ENCODE peak calls at places on chromosomes 7 and 10, in eight cellular contexts. One of them, this sample, is unnamed.

GRCh38 chr10:59894114-59894513 is 12.2 kb downstream of the CCDC6 start:
- DNase-seq in Caco-2: no peak
- DNase-seq in brain microvascular endothelial cell: peak
- DNase-seq in fibroblast of lung: peak
- DNase-seq in occipital lobe: peak
- DNase-seq in lung microvascular endothelial cell: peak
- DNase-seq in activated CD4-positive, alpha-beta T cell treated with anti-CD3 and anti-CD28 coated beads for 36 hours: no peak
- DNase-seq in stomach: peak
- DNase-seq in this sample: no peak

GRCh38 chr10:12697741-12698140 is 303.8 kb downstream of the CCDC3 start:
- DNase-seq in Caco-2: no peak
- DNase-seq in brain microvascular endothelial cell: no peak
- DNase-seq in fibroblast of lung: no peak
- DNase-seq in occipital lobe: no peak
- DNase-seq in lung microvascular endothelial cell: peak
- DNase-seq in activated CD4-positive, alpha-beta T cell treated with anti-CD3 and anti-CD28 coated beads for 36 hours: no peak
- DNase-seq in stomach: no peak
- DNase-seq in this sample: no peak

GRCh38 chr7:142301923-142302550 is 44.2 kb upstream of the PRSS58 start:
- DNase-seq in Caco-2: peak
- DNase-seq in brain microvascular endothelial cell: no peak
- DNase-seq in fibroblast of lung: peak
- DNase-seq in occipital lobe: no peak
- DNase-seq in lung microvascular endothelial cell: peak
- DNase-seq in activated CD4-positive, alpha-beta T cell treated with anti-CD3 and anti-CD28 coated beads for 36 hours: no peak
- DNase-seq in stomach: no peak
- DNase-seq in this sample: no peak

GRCh38 chr10:124184208-124184820 is 90.9 kb upstream of the CHST15 start:
- DNase-seq in Caco-2: no peak
- DNase-seq in brain microvascular endothelial cell: no peak
- DNase-seq in fibroblast of lung: no peak
- DNase-seq in occipital lobe: no peak
- DNase-seq in lung microvascular endothelial cell: no peak
- DNase-seq in activated CD4-positive, alpha-beta T cell treated with anti-CD3 and anti-CD28 coated beads for 36 hours: no peak
- DNase-seq in stomach: no peak
- DNase-seq in this sample: no peak

GRCh38 chr7:100444311-100445278 is 8.3 kb upstream of the PPP1R35 start:
- DNase-seq in Caco-2: no peak
- DNase-seq in brain microvascular endothelial cell: peak
- DNase-seq in fibroblast of lung: peak
- DNase-seq in occipital lobe: no peak
- DNase-seq in lung microvascular endothelial cell: peak
- DNase-seq in activated CD4-positive, alpha-beta T cell treated with anti-CD3 and anti-CD28 coated beads for 36 hours: no peak
- DNase-seq in stomach: no peak
- DNase-seq in this sample: peak

GRCh38 chr7:46239856-46240255 is 318.8 kb upstream of the IGFBP3 start:
- DNase-seq in Caco-2: no peak
- DNase-seq in brain microvascular endothelial cell: no peak
- DNase-seq in fibroblast of lung: no peak
- DNase-seq in occipital lobe: no peak
- DNase-seq in lung microvascular endothelial cell: no peak
- DNase-seq in activated CD4-positive, alpha-beta T cell treated with anti-CD3 and anti-CD28 coated beads for 36 hours: no peak
- DNase-seq in stomach: no peak
- DNase-seq in this sample: no peak

GRCh38 chr10:33509231-33509871 is 174.9 kb upstream of the NRP1 start:
- DNase-seq in Caco-2: peak
- DNase-seq in brain microvascular endothelial cell: peak
- DNase-seq in fibroblast of lung: peak
- DNase-seq in occipital lobe: no peak
- DNase-seq in lung microvascular endothelial cell: peak
- DNase-seq in activated CD4-positive, alpha-beta T cell treated with anti-CD3 and anti-CD28 coated beads for 36 hours: peak
- DNase-seq in stomach: peak
- DNase-seq in this sample: peak

GRCh38 chr7:108178393-108178792 is 48.2 kb upstream of the LAMB4 start:
- DNase-seq in Caco-2: no peak
- DNase-seq in brain microvascular endothelial cell: no peak
- DNase-seq in fibroblast of lung: no peak
- DNase-seq in occipital lobe: no peak
- DNase-seq in lung microvascular endothelial cell: peak
- DNase-seq in activated CD4-positive, alpha-beta T cell treated with anti-CD3 and anti-CD28 coated beads for 36 hours: no peak
- DNase-seq in stomach: peak
- DNase-seq in this sample: no peak

GRCh38 chr7:17405786-17406185 is 107.3 kb downstream of the AHR start:
- DNase-seq in Caco-2: peak
- DNase-seq in brain microvascular endothelial cell: peak
- DNase-seq in fibroblast of lung: peak
- DNase-seq in occipital lobe: no peak
- DNase-seq in lung microvascular endothelial cell: peak
- DNase-seq in activated CD4-positive, alpha-beta T cell treated with anti-CD3 and anti-CD28 coated beads for 36 hours: no peak
- DNase-seq in stomach: no peak
- DNase-seq in this sample: peak

GRCh38 chr7:105131033-105131656 is 117.1 kb downstream of the KMT2E start:
- DNase-seq in Caco-2: no peak
- DNase-seq in brain microvascular endothelial cell: peak
- DNase-seq in fibroblast of lung: peak
- DNase-seq in occipital lobe: no peak
- DNase-seq in lung microvascular endothelial cell: peak
- DNase-seq in activated CD4-positive, alpha-beta T cell treated with anti-CD3 and anti-CD28 coated beads for 36 hours: no peak
- DNase-seq in stomach: no peak
- DNase-seq in this sample: no peak

GRCh38 chr7:5216931-5217330 is 26.9 kb downstream of the WIPI2 start:
- DNase-seq in Caco-2: no peak
- DNase-seq in brain microvascular endothelial cell: no peak
- DNase-seq in fibroblast of lung: no peak
- DNase-seq in occipital lobe: no peak
- DNase-seq in lung microvascular endothelial cell: no peak
- DNase-seq in activated CD4-positive, alpha-beta T cell treated with anti-CD3 and anti-CD28 coated beads for 36 hours: no peak
- DNase-seq in stomach: no peak
- DNase-seq in this sample: no peak

GRCh38 chr7:12570529-12571461 is at the start of gene SCIN:
- DNase-seq in Caco-2: peak
- DNase-seq in brain microvascular endothelial cell: peak
- DNase-seq in fibroblast of lung: peak
- DNase-seq in occipital lobe: peak
- DNase-seq in lung microvascular endothelial cell: peak
- DNase-seq in activated CD4-positive, alpha-beta T cell treated with anti-CD3 and anti-CD28 coated beads for 36 hours: peak
- DNase-seq in stomach: peak
- DNase-seq in this sample: no peak

GRCh38 chr10:48594371-48594770 is 10.5 kb downstream of the ARHGAP22 start:
- DNase-seq in Caco-2: no peak
- DNase-seq in brain microvascular endothelial cell: no peak
- DNase-seq in fibroblast of lung: no peak
- DNase-seq in occipital lobe: no peak
- DNase-seq in lung microvascular endothelial cell: no peak
- DNase-seq in activated CD4-positive, alpha-beta T cell treated with anti-CD3 and anti-CD28 coated beads for 36 hours: no peak
- DNase-seq in stomach: no peak
- DNase-seq in this sample: no peak

GRCh38 chr7:52365349-52365748 is 670.1 kb upstream of the POM121L12 start:
- DNase-seq in Caco-2: no peak
- DNase-seq in brain microvascular endothelial cell: no peak
- DNase-seq in fibroblast of lung: no peak
- DNase-seq in occipital lobe: no peak
- DNase-seq in lung microvascular endothelial cell: no peak
- DNase-seq in activated CD4-positive, alpha-beta T cell treated with anti-CD3 and anti-CD28 coated beads for 36 hours: no peak
- DNase-seq in stomach: no peak
- DNase-seq in this sample: no peak

GRCh38 chr7:19944363-19945120 is 171.1 kb upstream of the TMEM196 start:
- DNase-seq in Caco-2: no peak
- DNase-seq in brain microvascular endothelial cell: no peak
- DNase-seq in fibroblast of lung: peak
- DNase-seq in occipital lobe: no peak
- DNase-seq in lung microvascular endothelial cell: no peak
- DNase-seq in activated CD4-positive, alpha-beta T cell treated with anti-CD3 and anti-CD28 coated beads for 36 hours: no peak
- DNase-seq in stomach: no peak
- DNase-seq in this sample: no peak

GRCh38 chr7:41319601-41320000 is 383.3 kb downstream of the INHBA start:
- DNase-seq in Caco-2: no peak
- DNase-seq in brain microvascular endothelial cell: no peak
- DNase-seq in fibroblast of lung: no peak
- DNase-seq in occipital lobe: no peak
- DNase-seq in lung microvascular endothelial cell: no peak
- DNase-seq in activated CD4-positive, alpha-beta T cell treated with anti-CD3 and anti-CD28 coated beads for 36 hours: no peak
- DNase-seq in stomach: no peak
- DNase-seq in this sample: no peak

GRCh38 chr7:150993511-150993910 is 2.7 kb downstream of the NOS3 start:
- DNase-seq in Caco-2: no peak
- DNase-seq in brain microvascular endothelial cell: no peak
- DNase-seq in fibroblast of lung: no peak
- DNase-seq in occipital lobe: no peak
- DNase-seq in lung microvascular endothelial cell: peak
- DNase-seq in activated CD4-positive, alpha-beta T cell treated with anti-CD3 and anti-CD28 coated beads for 36 hours: no peak
- DNase-seq in stomach: no peak
- DNase-seq in this sample: no peak

GRCh38 chr10:22002531-22003110 is 909 bp downstream of the DNAJC1 start:
- DNase-seq in Caco-2: peak
- DNase-seq in brain microvascular endothelial cell: peak
- DNase-seq in fibroblast of lung: peak
- DNase-seq in occipital lobe: peak
- DNase-seq in lung microvascular endothelial cell: peak
- DNase-seq in activated CD4-positive, alpha-beta T cell treated with anti-CD3 and anti-CD28 coated beads for 36 hours: no peak
- DNase-seq in stomach: no peak
- DNase-seq in this sample: no peak

GRCh38 chr7:139422126-139422525 is 61.3 kb downstream of the KLRG2 start:
- DNase-seq in Caco-2: no peak
- DNase-seq in brain microvascular endothelial cell: no peak
- DNase-seq in fibroblast of lung: no peak
- DNase-seq in occipital lobe: no peak
- DNase-seq in lung microvascular endothelial cell: no peak
- DNase-seq in activated CD4-positive, alpha-beta T cell treated with anti-CD3 and anti-CD28 coated beads for 36 hours: no peak
- DNase-seq in stomach: no peak
- DNase-seq in this sample: no peak

GRCh38 chr7:108012499-108013430 is 9.8 kb upstream of the LAMB1 start:
- DNase-seq in Caco-2: peak
- DNase-seq in brain microvascular endothelial cell: peak
- DNase-seq in fibroblast of lung: peak
- DNase-seq in occipital lobe: no peak
- DNase-seq in lung microvascular endothelial cell: peak
- DNase-seq in activated CD4-positive, alpha-beta T cell treated with anti-CD3 and anti-CD28 coated beads for 36 hours: no peak
- DNase-seq in stomach: no peak
- DNase-seq in this sample: no peak

GRCh38 chr10:46247808-46248569 is 38.8 kb upstream of the ANTXRL start:
- DNase-seq in Caco-2: no peak
- DNase-seq in brain microvascular endothelial cell: no peak
- DNase-seq in fibroblast of lung: no peak
- DNase-seq in occipital lobe: no peak
- DNase-seq in lung microvascular endothelial cell: no peak
- DNase-seq in activated CD4-positive, alpha-beta T cell treated with anti-CD3 and anti-CD28 coated beads for 36 hours: no peak
- DNase-seq in stomach: peak
- DNase-seq in this sample: no peak

GRCh38 chr7:35528381-35528977 is 166.5 kb downstream of the HERPUD2 start:
- DNase-seq in Caco-2: no peak
- DNase-seq in brain microvascular endothelial cell: no peak
- DNase-seq in fibroblast of lung: no peak
- DNase-seq in occipital lobe: no peak
- DNase-seq in lung microvascular endothelial cell: no peak
- DNase-seq in activated CD4-positive, alpha-beta T cell treated with anti-CD3 and anti-CD28 coated beads for 36 hours: no peak
- DNase-seq in stomach: no peak
- DNase-seq in this sample: no peak

GRCh38 chr10:12533151-12533550 is 183.8 kb downstream of the CAMK1D start:
- DNase-seq in Caco-2: no peak
- DNase-seq in brain microvascular endothelial cell: peak
- DNase-seq in fibroblast of lung: peak
- DNase-seq in occipital lobe: no peak
- DNase-seq in lung microvascular endothelial cell: peak
- DNase-seq in activated CD4-positive, alpha-beta T cell treated with anti-CD3 and anti-CD28 coated beads for 36 hours: no peak
- DNase-seq in stomach: no peak
- DNase-seq in this sample: no peak

GRCh38 chr7:5143935-5144903 is 45.8 kb upstream of the WIPI2 start:
- DNase-seq in Caco-2: no peak
- DNase-seq in brain microvascular endothelial cell: peak
- DNase-seq in fibroblast of lung: peak
- DNase-seq in occipital lobe: peak
- DNase-seq in lung microvascular endothelial cell: peak
- DNase-seq in activated CD4-positive, alpha-beta T cell treated with anti-CD3 and anti-CD28 coated beads for 36 hours: peak
- DNase-seq in stomach: peak
- DNase-seq in this sample: no peak

GRCh38 chr10:50614444-50615137 is 9.2 kb downstream of the SGMS1 start:
- DNase-seq in Caco-2: peak
- DNase-seq in brain microvascular endothelial cell: no peak
- DNase-seq in fibroblast of lung: no peak
- DNase-seq in occipital lobe: no peak
- DNase-seq in lung microvascular endothelial cell: no peak
- DNase-seq in activated CD4-positive, alpha-beta T cell treated with anti-CD3 and anti-CD28 coated beads for 36 hours: peak
- DNase-seq in stomach: peak
- DNase-seq in this sample: no peak

GRCh38 chr7:119623427-119623826 is 649.5 kb upstream of the KCND2 start:
- DNase-seq in Caco-2: no peak
- DNase-seq in brain microvascular endothelial cell: no peak
- DNase-seq in fibroblast of lung: no peak
- DNase-seq in occipital lobe: no peak
- DNase-seq in lung microvascular endothelial cell: no peak
- DNase-seq in activated CD4-positive, alpha-beta T cell treated with anti-CD3 and anti-CD28 coated beads for 36 hours: no peak
- DNase-seq in stomach: no peak
- DNase-seq in this sample: no peak

GRCh38 chr7:15490261-15490660 is 71.6 kb downstream of the AGMO start:
- DNase-seq in Caco-2: no peak
- DNase-seq in brain microvascular endothelial cell: no peak
- DNase-seq in fibroblast of lung: no peak
- DNase-seq in occipital lobe: no peak
- DNase-seq in lung microvascular endothelial cell: no peak
- DNase-seq in activated CD4-positive, alpha-beta T cell treated with anti-CD3 and anti-CD28 coated beads for 36 hours: no peak
- DNase-seq in stomach: no peak
- DNase-seq in this sample: no peak

GRCh38 chr10:44851413-44851812 is 59.7 kb upstream of the TMEM72 start:
- DNase-seq in Caco-2: no peak
- DNase-seq in brain microvascular endothelial cell: no peak
- DNase-seq in fibroblast of lung: no peak
- DNase-seq in occipital lobe: no peak
- DNase-seq in lung microvascular endothelial cell: no peak
- DNase-seq in activated CD4-positive, alpha-beta T cell treated with anti-CD3 and anti-CD28 coated beads for 36 hours: no peak
- DNase-seq in stomach: no peak
- DNase-seq in this sample: no peak

GRCh38 chr7:2212906-2213305 is 19.8 kb downstream of the MAD1L1 start:
- DNase-seq in Caco-2: no peak
- DNase-seq in brain microvascular endothelial cell: no peak
- DNase-seq in fibroblast of lung: no peak
- DNase-seq in occipital lobe: no peak
- DNase-seq in lung microvascular endothelial cell: no peak
- DNase-seq in activated CD4-positive, alpha-beta T cell treated with anti-CD3 and anti-CD28 coated beads for 36 hours: no peak
- DNase-seq in stomach: no peak
- DNase-seq in this sample: no peak

GRCh38 chr10:88243847-88244730 is 339.0 kb downstream of the RNLS start:
- DNase-seq in Caco-2: no peak
- DNase-seq in brain microvascular endothelial cell: peak
- DNase-seq in fibroblast of lung: peak
- DNase-seq in occipital lobe: no peak
- DNase-seq in lung microvascular endothelial cell: peak
- DNase-seq in activated CD4-positive, alpha-beta T cell treated with anti-CD3 and anti-CD28 coated beads for 36 hours: no peak
- DNase-seq in stomach: peak
- DNase-seq in this sample: no peak

GRCh38 chr7:137667633-137668387 is 179.0 kb downstream of the DGKI start:
- DNase-seq in Caco-2: no peak
- DNase-seq in brain microvascular endothelial cell: peak
- DNase-seq in fibroblast of lung: peak
- DNase-seq in occipital lobe: no peak
- DNase-seq in lung microvascular endothelial cell: peak
- DNase-seq in activated CD4-positive, alpha-beta T cell treated with anti-CD3 and anti-CD28 coated beads for 36 hours: no peak
- DNase-seq in stomach: no peak
- DNase-seq in this sample: peak

GRCh38 chr10:100655760-100656421 is 89.5 kb upstream of the PAX2 start:
- DNase-seq in Caco-2: peak
- DNase-seq in brain microvascular endothelial cell: no peak
- DNase-seq in fibroblast of lung: no peak
- DNase-seq in occipital lobe: no peak
- DNase-seq in lung microvascular endothelial cell: no peak
- DNase-seq in activated CD4-positive, alpha-beta T cell treated with anti-CD3 and anti-CD28 coated beads for 36 hours: peak
- DNase-seq in stomach: no peak
- DNase-seq in this sample: no peak

GRCh38 chr7:55250313-55250712 is 114.8 kb upstream of the LANCL2 start:
- DNase-seq in Caco-2: peak
- DNase-seq in brain microvascular endothelial cell: no peak
- DNase-seq in fibroblast of lung: no peak
- DNase-seq in occipital lobe: no peak
- DNase-seq in lung microvascular endothelial cell: peak
- DNase-seq in activated CD4-positive, alpha-beta T cell treated with anti-CD3 and anti-CD28 coated beads for 36 hours: no peak
- DNase-seq in stomach: peak
- DNase-seq in this sample: no peak

GRCh38 chr10:69057951-69058297 is 30.0 kb upstream of the SRGN start:
- DNase-seq in Caco-2: no peak
- DNase-seq in brain microvascular endothelial cell: peak
- DNase-seq in fibroblast of lung: peak
- DNase-seq in occipital lobe: no peak
- DNase-seq in lung microvascular endothelial cell: no peak
- DNase-seq in activated CD4-positive, alpha-beta T cell treated with anti-CD3 and anti-CD28 coated beads for 36 hours: no peak
- DNase-seq in stomach: no peak
- DNase-seq in this sample: peak

This sample was measured in HS-5.